ENCODE peak calls at places on chromosomes 1 and 21, in four cellular contexts. Z is Peyer's patch, Y is body of pancreas, R is lower leg skin. K is an unnamed sample.

GRCh38 chr1:180786633-180787032 is 126.1 kb upstream of the KIAA1614 start:
- DNase-seq in Z (no peak), Y (no peak), R (no peak), K (no peak)

GRCh38 chr1:912740-913301 is 10.9 kb upstream of the SAMD11 start:
- DNase-seq in Z (peak), Y (peak), R (peak), K (no peak)

GRCh38 chr1:226001852-226002666 is 2.9 kb upstream of the SDE2 start:
- DNase-seq in Z (no peak), Y (peak), R (peak), K (no peak)

GRCh38 chr1:41009466-41009865 is 12.1 kb downstream of the SLFNL1 start:
- DNase-seq in Z (no peak), Y (no peak), R (no peak), K (no peak)

GRCh38 chr1:197735461-197735860 is 39.8 kb downstream of the DENND1B start:
- DNase-seq in Z (no peak), Y (no peak), R (no peak), K (no peak)

GRCh38 chr1:27971674-27972073 is 11.9 kb downstream of the XKR8 start:
- DNase-seq in Z (no peak), Y (no peak), R (no peak), K (no peak)

GRCh38 chr1:14570514-14570913 is 28.0 kb upstream of the KAZN start:
- DNase-seq in Z (no peak), Y (no peak), R (no peak), K (no peak)

GRCh38 chr1:9150582-9151290 is 21.8 kb upstream of the GPR157 start:
- DNase-seq in Z (no peak), Y (peak), R (no peak), K (no peak)

GRCh38 chr1:31689821-31690220 is 14.0 kb downstream of the COL16A1 start:
- DNase-seq in Z (no peak), Y (no peak), R (no peak), K (no peak)

GRCh38 chr1:64856564-64856963 is 109.8 kb downstream of the JAK1 start:
- DNase-seq in Z (no peak), Y (peak), R (peak), K (no peak)

GRCh38 chr21:26956216-26956615 is 10.7 kb downstream of the ADAMTS5 start:
- DNase-seq in Z (no peak), Y (no peak), R (no peak), K (no peak)

GRCh38 chr1:77543822-77544448 is 138.5 kb downstream of the ZZZ3 start:
- DNase-seq in Z (no peak), Y (no peak), R (no peak), K (no peak)

GRCh38 chr1:10649484-10650201 is 146.8 kb downstream of the CASZ1 start:
- DNase-seq in Z (no peak), Y (no peak), R (no peak), K (no peak)

GRCh38 chr1:190633488-190633887 is 155.8 kb upstream of the BRINP3 start:
- DNase-seq in Z (no peak), Y (no peak), R (no peak), K (no peak)

GRCh38 chr21:36533468-36533848 is 53.5 kb upstream of the CLDN14 start:
- DNase-seq in Z (no peak), Y (no peak), R (peak), K (no peak)

GRCh38 chr1:203322480-203323179 is 17.3 kb downstream of the BTG2 start:
- DNase-seq in Z (no peak), Y (peak), R (no peak), K (no peak)

GRCh38 chr1:21255284-21255942 is 34.9 kb downstream of the ECE1 start:
- DNase-seq in Z (peak), Y (peak), R (peak), K (peak)

GRCh38 chr21:35070436-35070835 is 21.3 kb upstream of the RUNX1 start:
- DNase-seq in Z (no peak), Y (no peak), R (no peak), K (no peak)

GRCh38 chr1:95384570-95384969 is 150.6 kb downstream of the RWDD3 start:
- DNase-seq in Z (no peak), Y (no peak), R (no peak), K (no peak)

GRCh38 chr1:5640845-5641244 is 351.4 kb downstream of the NPHP4 start:
- DNase-seq in Z (no peak), Y (no peak), R (no peak), K (no peak)

GRCh38 chr1:241611063-241611462 is 29.1 kb downstream of the CHML start:
- DNase-seq in Z (no peak), Y (no peak), R (no peak), K (peak)

GRCh38 chr1:244460195-244460594 is 878 bp upstream of the CATSPERE start:
- DNase-seq in Z (no peak), Y (no peak), R (no peak), K (no peak)

GRCh38 chr1:180343931-180344406 is 113.9 kb downstream of the LHX4 start:
- DNase-seq in Z (no peak), Y (peak), R (no peak), K (no peak)

GRCh38 chr1:31627930-31628421 is 10.5 kb downstream of the HCRTR1 start:
- DNase-seq in Z (no peak), Y (peak), R (no peak), K (no peak)

GRCh38 chr1:206851611-206852010 is 13.8 kb upstream of the IL20 start:
- DNase-seq in Z (no peak), Y (no peak), R (no peak), K (no peak)

GRCh38 chr1:168709407-168709891 is 19.6 kb downstream of the DPT start:
- DNase-seq in Z (no peak), Y (no peak), R (no peak), K (no peak)

GRCh38 chr1:211492511-211493132 is 660 bp upstream of the RD3 start:
- DNase-seq in Z (no peak), Y (no peak), R (no peak), K (no peak)

GRCh38 chr1:207311888-207312603 is 9.4 kb upstream of the CD55 start:
- DNase-seq in Z (no peak), Y (no peak), R (no peak), K (no peak)

GRCh38 chr1:59332983-59333382 is 36.1 kb downstream of the FGGY start:
- DNase-seq in Z (no peak), Y (no peak), R (no peak), K (no peak)

GRCh38 chr1:110084226-110085078 is 14.0 kb upstream of the ALX3 start:
- DNase-seq in Z (peak), Y (peak), R (no peak), K (peak)
- TF ChIP-seq POLR2A in Z (no peak), Y (peak), R (no peak), K (peak)

DNA sequence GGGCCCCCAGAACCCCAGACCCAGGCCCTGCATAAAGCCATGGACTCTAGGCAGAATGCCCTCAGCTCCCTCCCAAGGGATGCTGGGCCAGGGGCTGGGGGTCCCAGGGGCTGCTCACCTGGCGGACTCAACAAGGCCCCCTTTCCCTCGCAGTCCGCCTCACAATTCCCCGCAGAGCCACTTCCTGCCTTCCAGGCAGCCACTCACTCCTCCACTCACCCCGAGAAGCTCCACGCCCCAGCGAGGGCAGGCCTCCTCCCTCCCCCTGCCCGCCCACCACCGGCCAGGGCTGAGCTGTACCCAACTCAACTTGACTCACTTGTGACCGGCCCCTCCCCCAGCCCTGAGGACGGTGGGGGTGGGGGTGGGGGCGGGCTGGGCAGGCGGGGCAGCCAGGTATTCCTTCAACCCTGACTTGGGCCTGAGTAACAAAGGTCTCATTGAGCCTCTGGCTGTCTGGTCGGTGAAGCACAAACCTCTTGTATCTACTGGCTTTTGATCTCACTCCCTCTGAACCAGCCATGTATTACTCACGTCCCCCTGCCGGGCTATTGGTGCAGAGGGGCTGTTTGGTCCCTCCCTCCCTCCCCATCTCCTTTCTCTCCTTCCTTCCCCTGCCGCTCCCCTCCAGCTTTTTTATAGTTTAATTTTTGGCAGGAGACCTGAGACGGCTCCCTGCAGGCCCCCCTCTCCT is 5.9 kb downstream of the BLACAT1 start:
- DNase-seq in Z (peak), Y (peak), R (no peak), K (no peak)
- TF ChIP-seq POLR2A in Z (no peak), Y (peak), R (no peak), K (no peak)

DNA sequence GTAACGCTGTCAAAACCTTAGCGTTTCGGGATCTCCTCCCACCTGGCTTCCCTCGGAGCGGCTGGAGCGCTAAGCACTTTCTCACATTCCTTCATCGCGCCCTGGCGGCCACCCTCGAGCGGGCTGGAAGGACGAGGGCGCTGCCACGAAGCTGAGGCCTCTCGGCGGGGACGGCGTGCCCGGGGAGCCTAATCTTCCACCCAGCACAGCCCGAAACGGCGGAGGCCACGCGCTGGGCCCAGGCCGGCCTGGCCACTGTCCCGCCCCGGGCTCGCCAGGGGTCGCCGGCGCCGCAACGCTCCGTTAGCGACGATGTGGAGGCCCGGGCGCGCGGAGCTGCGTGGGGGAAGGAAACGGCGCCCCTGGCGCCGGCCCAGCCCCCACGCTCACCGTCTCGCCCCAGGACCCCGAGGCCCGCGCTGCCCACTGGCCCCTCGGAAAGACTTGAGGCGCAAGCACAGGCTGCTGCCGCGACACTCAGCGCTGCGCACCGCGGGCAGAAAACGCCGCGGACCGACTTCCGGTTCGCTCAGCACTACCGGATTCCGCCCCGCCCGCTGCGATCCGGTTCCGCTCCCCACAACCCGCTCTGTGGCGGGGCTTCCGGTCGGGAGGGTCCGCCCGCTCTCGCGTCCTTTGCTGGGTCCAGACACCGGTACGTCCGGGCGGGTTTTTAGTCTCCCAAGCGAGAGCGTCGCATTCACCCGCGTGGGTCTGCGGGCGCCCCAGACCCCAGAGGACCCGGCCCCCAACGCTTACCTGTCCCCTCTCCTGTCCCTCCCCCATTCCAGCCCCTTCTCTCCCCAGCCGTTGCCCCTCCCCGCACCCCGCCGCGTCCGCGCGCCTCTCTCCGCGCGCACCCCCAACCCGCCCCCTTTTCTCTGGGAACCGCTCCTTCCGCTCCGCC is at the start of gene YBEY:
- DNase-seq in Z (peak), Y (peak), R (peak), K (peak)
- TF ChIP-seq POLR2A in Z (peak), Y (peak), R (no peak), K (peak)

GRCh38 chr1:155984341-155984740 is 6.0 kb upstream of the ARHGEF2 start:
- DNase-seq in Z (no peak), Y (no peak), R (no peak), K (no peak)

GRCh38 chr1:155979525-155980343 is 1.4 kb upstream of the ARHGEF2 start:
- DNase-seq in Z (no peak), Y (no peak), R (no peak), K (no peak)

GRCh38 chr1:155982106-155982505 is 3.8 kb upstream of the ARHGEF2 start:
- DNase-seq in Z (no peak), Y (no peak), R (no peak), K (no peak)

GRCh38 chr1:155981266-155982088 is 3.1 kb upstream of the ARHGEF2 start:
- DNase-seq in Z (no peak), Y (no peak), R (peak), K (no peak)

GRCh38 chr1:155983191-155984023 is 5.1 kb upstream of the ARHGEF2 start:
- DNase-seq in Z (no peak), Y (no peak), R (peak), K (no peak)
- TF ChIP-seq POLR2A in Z (no peak), Y (no peak), R (no peak), K (no peak)

DNA sequence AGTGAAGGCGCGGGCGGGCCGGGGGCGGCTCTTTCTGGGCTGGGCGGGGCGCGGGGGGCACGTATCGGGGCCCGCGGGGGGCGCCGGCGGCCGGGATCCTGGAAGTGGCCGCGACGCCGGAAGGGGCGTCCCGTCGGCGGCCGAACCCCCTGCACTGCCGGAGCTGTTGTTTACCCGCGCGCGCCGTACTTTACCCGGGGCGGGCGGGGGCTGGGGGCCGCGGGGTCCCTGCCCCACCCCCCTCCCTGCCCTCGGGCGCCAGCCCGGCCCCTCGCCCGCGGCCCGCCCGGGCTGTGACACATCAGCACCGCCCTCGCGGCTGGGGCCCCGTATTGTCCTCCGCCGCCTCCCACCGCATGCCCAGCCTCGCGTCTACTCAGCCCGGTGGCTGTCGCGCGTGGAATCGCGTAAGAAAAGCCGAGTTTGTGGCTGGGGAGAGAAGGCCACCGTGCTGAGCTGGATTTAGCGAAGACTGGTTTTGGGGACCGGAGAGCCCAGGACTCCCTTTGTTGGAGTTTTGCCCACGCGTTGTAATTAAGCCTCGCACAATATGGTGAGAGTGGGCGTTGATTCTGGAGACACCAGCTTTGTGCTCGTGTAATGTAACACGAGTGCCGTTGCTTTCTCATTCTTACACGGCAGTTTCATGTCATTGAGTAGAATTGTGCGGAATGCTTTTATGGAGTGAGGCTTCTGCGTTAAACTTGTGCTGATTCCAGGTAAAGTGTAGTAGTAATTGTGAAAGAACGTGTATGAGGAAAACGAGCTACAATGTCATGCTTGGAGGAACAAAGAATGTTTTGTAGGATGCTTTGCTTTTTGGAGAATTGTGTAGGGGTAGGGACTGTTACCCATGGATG is 554 bp downstream of the BACH1 start:
- DNase-seq in Z (peak), Y (peak), R (peak), K (peak)
- TF ChIP-seq POLR2A in Z (no peak), Y (no peak), R (no peak), K (peak)

DNA sequence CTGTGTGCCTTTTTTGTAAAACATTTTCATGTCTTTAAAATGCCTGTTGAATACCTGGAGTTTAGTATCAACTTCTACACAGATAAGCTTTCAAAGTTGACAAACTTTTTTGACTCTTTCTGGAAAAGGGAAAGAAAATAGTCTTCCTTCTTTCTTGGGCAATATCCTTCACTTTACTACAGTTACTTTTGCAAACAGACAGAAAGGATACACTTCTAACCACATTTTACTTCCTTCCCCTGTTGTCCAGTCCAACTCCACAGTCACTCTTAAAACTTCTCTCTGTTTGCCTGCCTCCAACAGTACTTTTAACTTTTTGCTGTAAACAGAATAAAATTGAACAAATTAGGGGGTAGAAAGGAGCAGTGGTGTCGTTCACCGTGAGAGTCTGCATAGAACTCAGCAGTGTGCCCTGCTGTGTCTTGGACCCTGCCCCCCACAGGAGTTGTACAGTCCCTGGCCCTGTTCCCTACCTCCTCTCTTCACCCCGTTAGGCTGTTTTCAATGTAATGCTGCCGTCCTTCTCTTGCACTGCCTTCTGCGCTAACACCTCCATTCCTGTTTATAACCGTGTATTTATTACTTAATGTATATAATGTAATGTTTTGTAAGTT is 160.8 kb upstream of the SGIP1 start:
- DNase-seq in Z (no peak), Y (no peak), R (no peak), K (no peak)
- TF ChIP-seq POLR2A in Z (no peak), Y (no peak), R (no peak), K (no peak)

GRCh38 chr1:47214554-47214953 is 17.5 kb downstream of the TAL1 start:
- DNase-seq in Z (no peak), Y (no peak), R (no peak), K (no peak)
- TF ChIP-seq POLR2A in Z (no peak), Y (no peak), R (no peak), K (no peak)

GRCh38 chr1:174875306-174875705 is 124.4 kb upstream of the CACYBP start:
- DNase-seq in Z (peak), Y (peak), R (no peak), K (no peak)
- TF ChIP-seq POLR2A in Z (no peak), Y (peak), R (no peak), K (no peak)

DNA sequence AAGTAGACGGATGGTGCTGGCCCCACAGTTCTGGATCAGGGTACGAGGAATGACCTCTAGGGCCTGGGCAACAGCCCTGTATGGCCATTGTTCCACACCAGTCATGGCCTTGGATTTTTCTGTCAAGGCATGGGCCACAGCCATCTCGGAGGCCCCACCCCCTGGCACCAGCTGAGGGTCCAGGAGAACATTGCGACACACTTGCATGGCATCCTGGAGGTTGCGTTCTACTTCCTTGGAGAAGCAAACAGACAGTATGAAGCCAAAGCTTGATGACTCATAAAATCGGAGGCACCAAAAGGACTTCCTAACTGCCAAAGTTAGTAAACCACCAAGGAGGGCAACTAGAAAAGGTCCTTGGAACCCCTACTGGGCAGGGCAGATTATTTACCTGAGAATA is 11.9 kb upstream of the VHLL start:
- DNase-seq in Z (no peak), Y (no peak), R (no peak), K (no peak)
- TF ChIP-seq POLR2A in Z (no peak), Y (no peak), R (no peak), K (no peak)

K was measured in GM12891.